ENCODE peak calls at places on chromosomes 11 and 22, in seven cellular contexts. One of them, this sample, is unnamed.

GRCh38 chr11:1756791-1757771 is 6.6 kb downstream of the CTSD start:
- DNase-seq in iris pigment epithelial cell: no peak
- DNase-seq in NCI-H226: no peak
- DNase-seq in activated gamma-delta T cell treated with Interleukin-2 at 50 U/mL for 16 hours: no peak
- DNase-seq in cardiac septum: no peak
- DNase-seq in kidney glomerular epithelial cell: no peak
- DNase-seq in WTC11: no peak
- DNase-seq in this sample: no peak

GRCh38 chr11:945986-946385 is 20.3 kb downstream of the AP2A2 start:
- DNase-seq in iris pigment epithelial cell: peak; percentile 57
- DNase-seq in NCI-H226: no peak
- DNase-seq in activated gamma-delta T cell treated with Interleukin-2 at 50 U/mL for 16 hours: no peak
- DNase-seq in cardiac septum: no peak
- DNase-seq in kidney glomerular epithelial cell: peak; percentile 7
- DNase-seq in WTC11: no peak
- DNase-seq in this sample: no peak

GRCh38 chr11:67055812-67056211 is 835 bp upstream of the RHOD start:
- DNase-seq in iris pigment epithelial cell: peak; percentile 42
- DNase-seq in NCI-H226: peak; percentile 20
- DNase-seq in activated gamma-delta T cell treated with Interleukin-2 at 50 U/mL for 16 hours: no peak
- DNase-seq in cardiac septum: no peak
- DNase-seq in kidney glomerular epithelial cell: peak; percentile 19
- DNase-seq in WTC11: no peak
- DNase-seq in this sample: no peak

GRCh38 chr11:15688351-15688792 is 573.6 kb downstream of the INSC start:
- DNase-seq in iris pigment epithelial cell: peak; percentile 4
- DNase-seq in NCI-H226: no peak
- DNase-seq in activated gamma-delta T cell treated with Interleukin-2 at 50 U/mL for 16 hours: no peak
- DNase-seq in cardiac septum: peak; percentile 81
- DNase-seq in kidney glomerular epithelial cell: no peak
- DNase-seq in WTC11: no peak
- DNase-seq in this sample: no peak

GRCh38 chr11:63602296-63602695 is 11.9 kb downstream of the PLAAT3 start:
- DNase-seq in iris pigment epithelial cell: peak; percentile 45
- DNase-seq in NCI-H226: no peak
- DNase-seq in activated gamma-delta T cell treated with Interleukin-2 at 50 U/mL for 16 hours: no peak
- DNase-seq in cardiac septum: no peak
- DNase-seq in kidney glomerular epithelial cell: no peak
- DNase-seq in WTC11: no peak
- DNase-seq in this sample: no peak

GRCh38 chr11:121426476-121427454 is 25.3 kb upstream of the SORL1 start:
- DNase-seq in iris pigment epithelial cell: peak; percentile 5
- DNase-seq in NCI-H226: no peak
- DNase-seq in activated gamma-delta T cell treated with Interleukin-2 at 50 U/mL for 16 hours: peak; percentile 43
- DNase-seq in cardiac septum: peak; percentile 85
- DNase-seq in kidney glomerular epithelial cell: no peak
- DNase-seq in WTC11: peak; percentile 71
- DNase-seq in this sample: no peak

GRCh38 chr22:19739448-19739895 is 16.1 kb downstream of the GP1BB start:
- DNase-seq in iris pigment epithelial cell: no peak
- DNase-seq in NCI-H226: no peak
- DNase-seq in activated gamma-delta T cell treated with Interleukin-2 at 50 U/mL for 16 hours: no peak
- DNase-seq in cardiac septum: no peak
- DNase-seq in kidney glomerular epithelial cell: no peak
- DNase-seq in WTC11: no peak
- DNase-seq in this sample: no peak

GRCh38 chr11:113593698-113594308 is 112.3 kb downstream of the TMPRSS5 start:
- DNase-seq in iris pigment epithelial cell: no peak
- DNase-seq in NCI-H226: no peak
- DNase-seq in activated gamma-delta T cell treated with Interleukin-2 at 50 U/mL for 16 hours: no peak
- DNase-seq in cardiac septum: no peak
- DNase-seq in kidney glomerular epithelial cell: no peak
- DNase-seq in WTC11: no peak
- DNase-seq in this sample: no peak

GRCh38 chr11:29432719-29433325 is 584.0 kb downstream of the KCNA4 start:
- DNase-seq in iris pigment epithelial cell: no peak
- DNase-seq in NCI-H226: peak; percentile 4
- DNase-seq in activated gamma-delta T cell treated with Interleukin-2 at 50 U/mL for 16 hours: no peak
- DNase-seq in cardiac septum: no peak
- DNase-seq in kidney glomerular epithelial cell: peak; percentile 25
- DNase-seq in WTC11: no peak
- DNase-seq in this sample: no peak

GRCh38 chr11:128521697-128522062 is 65.7 kb downstream of the ETS1 start:
- DNase-seq in iris pigment epithelial cell: no peak
- DNase-seq in NCI-H226: no peak
- DNase-seq in activated gamma-delta T cell treated with Interleukin-2 at 50 U/mL for 16 hours: no peak
- DNase-seq in cardiac septum: no peak
- DNase-seq in kidney glomerular epithelial cell: no peak
- DNase-seq in WTC11: peak; percentile 24
- DNase-seq in this sample: no peak

GRCh38 chr11:10640308-10640707 is 53.2 kb downstream of the IRAG1 start:
- DNase-seq in iris pigment epithelial cell: no peak
- DNase-seq in NCI-H226: no peak
- DNase-seq in activated gamma-delta T cell treated with Interleukin-2 at 50 U/mL for 16 hours: no peak
- DNase-seq in cardiac septum: no peak
- DNase-seq in kidney glomerular epithelial cell: no peak
- DNase-seq in WTC11: no peak
- DNase-seq in this sample: no peak

GRCh38 chr11:16979708-16980622 is 34.2 kb downstream of the PLEKHA7 start:
- DNase-seq in iris pigment epithelial cell: no peak
- DNase-seq in NCI-H226: no peak
- DNase-seq in activated gamma-delta T cell treated with Interleukin-2 at 50 U/mL for 16 hours: no peak
- DNase-seq in cardiac septum: no peak
- DNase-seq in kidney glomerular epithelial cell: peak; percentile 40
- DNase-seq in WTC11: no peak
- DNase-seq in this sample: no peak

GRCh38 chr11:106012744-106013143 is 9.3 kb downstream of the MSANTD4 start:
- DNase-seq in iris pigment epithelial cell: peak; percentile 95
- DNase-seq in NCI-H226: peak; percentile 81
- DNase-seq in activated gamma-delta T cell treated with Interleukin-2 at 50 U/mL for 16 hours: no peak
- DNase-seq in cardiac septum: no peak
- DNase-seq in kidney glomerular epithelial cell: no peak
- DNase-seq in WTC11: no peak
- DNase-seq in this sample: no peak

GRCh38 chr11:115423728-115424459 is 80.3 kb downstream of the CADM1 start:
- DNase-seq in iris pigment epithelial cell: no peak
- DNase-seq in NCI-H226: no peak
- DNase-seq in activated gamma-delta T cell treated with Interleukin-2 at 50 U/mL for 16 hours: no peak
- DNase-seq in cardiac septum: no peak
- DNase-seq in kidney glomerular epithelial cell: no peak
- DNase-seq in WTC11: no peak
- DNase-seq in this sample: no peak

GRCh38 chr22:49967333-49968241 is 7.0 kb downstream of the PIM3 start:
- DNase-seq in iris pigment epithelial cell: no peak
- DNase-seq in NCI-H226: no peak
- DNase-seq in activated gamma-delta T cell treated with Interleukin-2 at 50 U/mL for 16 hours: peak; percentile 6
- DNase-seq in cardiac septum: peak; percentile 81
- DNase-seq in kidney glomerular epithelial cell: no peak
- DNase-seq in WTC11: no peak
- DNase-seq in this sample: no peak

GRCh38 chr11:11157201-11157600 is 195.8 kb downstream of the CSNK2A3 start:
- DNase-seq in iris pigment epithelial cell: peak; percentile 18
- DNase-seq in NCI-H226: peak; percentile 28
- DNase-seq in activated gamma-delta T cell treated with Interleukin-2 at 50 U/mL for 16 hours: peak; percentile 63
- DNase-seq in cardiac septum: no peak
- DNase-seq in kidney glomerular epithelial cell: peak; percentile 4
- DNase-seq in WTC11: peak; percentile 67
- DNase-seq in this sample: no peak

GRCh38 chr11:3042496-3043314 is 14.5 kb downstream of the CARS1 start:
- DNase-seq in iris pigment epithelial cell: no peak
- DNase-seq in NCI-H226: no peak
- DNase-seq in activated gamma-delta T cell treated with Interleukin-2 at 50 U/mL for 16 hours: no peak
- DNase-seq in cardiac septum: no peak
- DNase-seq in kidney glomerular epithelial cell: no peak
- DNase-seq in WTC11: no peak
- DNase-seq in this sample: no peak